ENCODE peak calls at places on chromosome 14, in ten cellular contexts. One of them, this sample, is unnamed.

GRCh38 chr14:99179506-99179905 is 92.5 kb downstream of the BCL11B start:
- DNase-seq in cardiac fibroblast: no peak
- DNase-seq in PC-3: no peak
- DNase-seq in left lung: peak; percentile 7
- DNase-seq in AG10803: no peak
- DNase-seq in mammary epithelial cell: no peak
- DNase-seq in pancreas: no peak
- DNase-seq in ovary: no peak
- DNase-seq in brain microvascular endothelial cell: no peak
- DNase-seq in choroid plexus epithelial cell: no peak
- DNase-seq in this sample: no peak

GRCh38 chr14:92093320-92093719 is 13.1 kb downstream of the ATXN3 start:
- DNase-seq in cardiac fibroblast: peak; percentile 10
- DNase-seq in PC-3: no peak
- DNase-seq in left lung: no peak
- DNase-seq in AG10803: no peak
- DNase-seq in mammary epithelial cell: no peak
- DNase-seq in pancreas: no peak
- DNase-seq in ovary: no peak
- DNase-seq in brain microvascular endothelial cell: no peak
- DNase-seq in choroid plexus epithelial cell: peak; percentile 3
- DNase-seq in this sample: no peak

GRCh38 chr14:99575043-99576023 is 28.7 kb downstream of the CCDC85C start:
- DNase-seq in cardiac fibroblast: no peak
- DNase-seq in PC-3: peak; percentile 92
- DNase-seq in left lung: peak; percentile 76
- DNase-seq in AG10803: peak; percentile 43
- DNase-seq in mammary epithelial cell: peak; percentile 26
- DNase-seq in pancreas: peak; percentile 88
- DNase-seq in ovary: peak; percentile 63
- DNase-seq in brain microvascular endothelial cell: no peak
- DNase-seq in choroid plexus epithelial cell: no peak
- DNase-seq in this sample: no peak

GRCh38 chr14:61211476-61212262 is 69.5 kb downstream of the TMEM30B start:
- DNase-seq in cardiac fibroblast: no peak
- DNase-seq in PC-3: no peak
- DNase-seq in left lung: no peak
- DNase-seq in AG10803: no peak
- DNase-seq in mammary epithelial cell: no peak
- DNase-seq in pancreas: no peak
- DNase-seq in ovary: no peak
- DNase-seq in brain microvascular endothelial cell: no peak
- DNase-seq in choroid plexus epithelial cell: no peak
- DNase-seq in this sample: no peak

GRCh38 chr14:42541535-42542001 is 934.9 kb downstream of the LRFN5 start:
- DNase-seq in cardiac fibroblast: peak; percentile 21
- DNase-seq in PC-3: peak; percentile 54
- DNase-seq in left lung: no peak
- DNase-seq in AG10803: no peak
- DNase-seq in mammary epithelial cell: no peak
- DNase-seq in pancreas: no peak
- DNase-seq in ovary: no peak
- DNase-seq in brain microvascular endothelial cell: no peak
- DNase-seq in choroid plexus epithelial cell: no peak
- DNase-seq in this sample: no peak

GRCh38 chr14:100982764-100983163 is 79.2 kb upstream of the RTL1 start:
- DNase-seq in cardiac fibroblast: no peak
- DNase-seq in PC-3: peak; percentile 80
- DNase-seq in left lung: no peak
- DNase-seq in AG10803: no peak
- DNase-seq in mammary epithelial cell: peak; percentile 57
- DNase-seq in pancreas: no peak
- DNase-seq in ovary: no peak
- DNase-seq in brain microvascular endothelial cell: no peak
- DNase-seq in choroid plexus epithelial cell: no peak
- DNase-seq in this sample: no peak

GRCh38 chr14:100802766-100803693 is 22.9 kb upstream of the MEG3 start:
- DNase-seq in cardiac fibroblast: no peak
- DNase-seq in PC-3: no peak
- DNase-seq in left lung: no peak
- DNase-seq in AG10803: no peak
- DNase-seq in mammary epithelial cell: no peak
- DNase-seq in pancreas: no peak
- DNase-seq in ovary: no peak
- DNase-seq in brain microvascular endothelial cell: no peak
- DNase-seq in choroid plexus epithelial cell: no peak
- DNase-seq in this sample: no peak

GRCh38 chr14:51597511-51597920 is 54.2 kb upstream of the FRMD6 start:
- DNase-seq in cardiac fibroblast: no peak
- DNase-seq in PC-3: no peak
- DNase-seq in left lung: no peak
- DNase-seq in AG10803: peak; percentile 93
- DNase-seq in mammary epithelial cell: no peak
- DNase-seq in pancreas: no peak
- DNase-seq in ovary: no peak
- DNase-seq in brain microvascular endothelial cell: no peak
- DNase-seq in choroid plexus epithelial cell: no peak
- DNase-seq in this sample: no peak

GRCh38 chr14:91884664-91885063 is 17.3 kb upstream of the TC2N start:
- DNase-seq in cardiac fibroblast: peak; percentile 68
- DNase-seq in PC-3: no peak
- DNase-seq in left lung: no peak
- DNase-seq in AG10803: no peak
- DNase-seq in mammary epithelial cell: no peak
- DNase-seq in pancreas: no peak
- DNase-seq in ovary: no peak
- DNase-seq in brain microvascular endothelial cell: no peak
- DNase-seq in choroid plexus epithelial cell: no peak
- DNase-seq in this sample: no peak

GRCh38 chr14:61475316-61475715 is 153.9 kb downstream of the PRKCH start:
- DNase-seq in cardiac fibroblast: peak; percentile 89
- DNase-seq in PC-3: peak; percentile 89
- DNase-seq in left lung: no peak
- DNase-seq in AG10803: peak; percentile 81
- DNase-seq in mammary epithelial cell: peak; percentile 62
- DNase-seq in pancreas: no peak
- DNase-seq in ovary: no peak
- DNase-seq in brain microvascular endothelial cell: peak; percentile 49
- DNase-seq in choroid plexus epithelial cell: peak; percentile 93
- DNase-seq in this sample: no peak

GRCh38 chr14:53663709-53664108 is 292.9 kb downstream of the BMP4 start:
- DNase-seq in cardiac fibroblast: peak; percentile 52
- DNase-seq in PC-3: peak; percentile 53
- DNase-seq in left lung: no peak
- DNase-seq in AG10803: peak; percentile 1
- DNase-seq in mammary epithelial cell: no peak
- DNase-seq in pancreas: no peak
- DNase-seq in ovary: no peak
- DNase-seq in brain microvascular endothelial cell: peak; percentile 18
- DNase-seq in choroid plexus epithelial cell: peak; percentile 7
- DNase-seq in this sample: no peak

DNA sequence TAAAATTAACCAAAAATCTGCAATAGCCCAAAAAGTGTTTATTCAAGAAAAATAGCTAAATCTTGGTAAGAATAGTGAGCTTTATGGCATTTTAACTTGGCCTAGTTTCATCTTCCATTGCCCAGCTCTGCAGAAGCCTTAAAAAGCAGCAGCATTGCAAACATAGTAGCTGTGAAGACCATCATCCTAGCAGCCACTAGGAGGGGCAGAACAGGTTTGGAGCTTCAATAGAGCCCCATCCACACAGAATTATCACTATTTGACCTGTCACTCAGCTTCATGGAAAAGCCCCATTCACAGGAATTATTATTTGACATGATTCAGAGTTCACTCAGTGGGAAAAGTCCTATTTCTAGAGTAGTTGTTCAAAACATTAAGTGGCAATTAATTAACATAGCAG is 7.3 kb downstream of the CLEC14A start:
- DNase-seq in cardiac fibroblast: no peak
- DNase-seq in PC-3: peak; percentile 25
- DNase-seq in left lung: no peak
- DNase-seq in AG10803: no peak
- DNase-seq in mammary epithelial cell: no peak
- DNase-seq in pancreas: no peak
- DNase-seq in ovary: no peak
- DNase-seq in brain microvascular endothelial cell: no peak
- DNase-seq in choroid plexus epithelial cell: peak; percentile 38
- DNase-seq in this sample: no peak
- TF ChIP-seq CTCF in cardiac fibroblast: peak; percentile 32
- TF ChIP-seq CTCF in PC-3: peak; percentile 42
- TF ChIP-seq CTCF in left lung: no peak
- TF ChIP-seq CTCF in AG10803: peak; percentile 34
- TF ChIP-seq CTCF in mammary epithelial cell: no peak
- TF ChIP-seq CTCF in pancreas: no peak
- TF ChIP-seq CTCF in ovary: no peak
- TF ChIP-seq CTCF in brain microvascular endothelial cell: peak; percentile 40
- TF ChIP-seq CTCF in choroid plexus epithelial cell: peak; percentile 61
- TF ChIP-seq CTCF in this sample: no peak

DNA sequence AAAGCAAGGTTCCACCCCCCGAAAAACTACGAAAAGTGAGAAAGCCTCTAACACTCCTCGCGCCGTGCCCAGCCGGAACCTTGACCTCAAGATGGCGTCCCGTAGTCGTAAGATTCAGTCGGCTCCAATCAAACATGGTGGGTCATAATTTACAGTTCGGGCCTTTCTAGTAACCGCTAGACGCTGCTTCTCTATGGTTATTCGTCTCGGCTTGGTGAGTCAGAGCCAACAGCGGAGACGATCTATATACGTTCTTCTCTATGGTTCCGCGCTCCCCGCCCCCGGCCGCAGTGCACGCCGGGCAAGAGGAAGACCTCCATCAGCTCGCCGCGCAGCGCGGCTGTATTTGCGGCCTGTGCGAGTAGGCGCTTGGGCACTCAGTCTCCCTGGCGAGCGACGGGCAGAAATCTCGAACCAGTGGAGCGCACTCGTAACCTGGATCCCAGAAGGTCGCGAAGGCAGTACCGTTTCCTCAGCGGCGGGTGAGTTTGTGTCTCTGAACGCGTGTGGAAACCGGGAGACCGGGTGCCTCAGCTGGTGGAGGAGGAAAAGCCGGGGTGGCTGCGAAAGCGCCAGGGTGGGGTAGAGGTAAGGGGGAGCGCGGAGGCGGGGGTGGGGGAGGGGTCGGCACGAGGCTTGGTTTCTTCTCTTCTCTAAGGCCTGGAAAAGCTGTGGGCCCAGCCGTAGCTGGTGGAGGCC is at the start of gene RBM25:
- DNase-seq in cardiac fibroblast: peak; percentile 99
- DNase-seq in PC-3: peak; percentile 99
- DNase-seq in left lung: peak; percentile 96
- DNase-seq in AG10803: peak; percentile 99
- DNase-seq in mammary epithelial cell: peak; percentile 98
- DNase-seq in pancreas: peak; percentile 97
- DNase-seq in ovary: peak; percentile 95
- DNase-seq in brain microvascular endothelial cell: peak; percentile 99
- DNase-seq in choroid plexus epithelial cell: peak; percentile 99
- DNase-seq in this sample: peak; percentile 89
- TF ChIP-seq CTCF in cardiac fibroblast: no peak
- TF ChIP-seq CTCF in PC-3: no peak
- TF ChIP-seq CTCF in left lung: no peak
- TF ChIP-seq CTCF in AG10803: no peak
- TF ChIP-seq CTCF in mammary epithelial cell: no peak
- TF ChIP-seq CTCF in pancreas: no peak
- TF ChIP-seq CTCF in ovary: peak; percentile 13
- TF ChIP-seq CTCF in brain microvascular endothelial cell: no peak
- TF ChIP-seq CTCF in choroid plexus epithelial cell: no peak
- TF ChIP-seq CTCF in this sample: no peak

DNA sequence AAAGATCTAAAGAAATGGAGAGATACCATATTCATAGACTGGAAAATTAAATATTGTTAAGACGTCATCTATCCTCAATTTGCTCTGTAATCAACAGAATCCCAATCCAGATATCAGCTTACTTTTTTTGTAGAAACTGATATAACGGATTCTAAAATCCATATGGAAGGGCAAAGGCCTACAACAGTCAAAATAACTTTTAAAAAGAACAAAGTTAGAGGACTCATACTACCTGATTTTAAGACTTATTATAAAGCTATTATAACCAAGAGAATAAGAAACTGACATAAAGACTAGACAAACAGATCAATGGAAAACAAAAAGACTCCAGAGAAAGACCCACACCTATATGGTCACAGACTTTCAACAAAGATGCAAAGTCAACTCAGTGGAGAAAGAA is 6.0 kb downstream of the DDX24 start:
- DNase-seq in cardiac fibroblast: no peak
- DNase-seq in PC-3: no peak
- DNase-seq in left lung: no peak
- DNase-seq in AG10803: no peak
- DNase-seq in mammary epithelial cell: no peak
- DNase-seq in pancreas: no peak
- DNase-seq in ovary: no peak
- DNase-seq in brain microvascular endothelial cell: no peak
- DNase-seq in choroid plexus epithelial cell: no peak
- DNase-seq in this sample: no peak
- TF ChIP-seq CTCF in cardiac fibroblast: no peak
- TF ChIP-seq CTCF in PC-3: no peak
- TF ChIP-seq CTCF in left lung: no peak
- TF ChIP-seq CTCF in AG10803: no peak
- TF ChIP-seq CTCF in mammary epithelial cell: no peak
- TF ChIP-seq CTCF in pancreas: no peak
- TF ChIP-seq CTCF in ovary: no peak
- TF ChIP-seq CTCF in brain microvascular endothelial cell: no peak
- TF ChIP-seq CTCF in choroid plexus epithelial cell: no peak
- TF ChIP-seq CTCF in this sample: no peak

GRCh38 chr14:74834682-74835392 is 41.1 kb downstream of the PROX2 start:
- DNase-seq in cardiac fibroblast: no peak
- DNase-seq in PC-3: no peak
- DNase-seq in left lung: no peak
- DNase-seq in AG10803: no peak
- DNase-seq in mammary epithelial cell: no peak
- DNase-seq in pancreas: no peak
- DNase-seq in ovary: no peak
- DNase-seq in brain microvascular endothelial cell: no peak
- DNase-seq in choroid plexus epithelial cell: peak; percentile 37
- DNase-seq in this sample: no peak

GRCh38 chr14:74836251-74836957 is 39.5 kb downstream of the PROX2 start:
- DNase-seq in cardiac fibroblast: no peak
- DNase-seq in PC-3: no peak
- DNase-seq in left lung: no peak
- DNase-seq in AG10803: no peak
- DNase-seq in mammary epithelial cell: no peak
- DNase-seq in pancreas: no peak
- DNase-seq in ovary: no peak
- DNase-seq in brain microvascular endothelial cell: no peak
- DNase-seq in choroid plexus epithelial cell: peak; percentile 62
- DNase-seq in this sample: no peak

GRCh38 chr14:74840603-74841030 is 35.3 kb downstream of the PROX2 start:
- DNase-seq in cardiac fibroblast: no peak
- DNase-seq in PC-3: no peak
- DNase-seq in left lung: no peak
- DNase-seq in AG10803: no peak
- DNase-seq in mammary epithelial cell: no peak
- DNase-seq in pancreas: no peak
- DNase-seq in ovary: no peak
- DNase-seq in brain microvascular endothelial cell: no peak
- DNase-seq in choroid plexus epithelial cell: no peak
- DNase-seq in this sample: no peak

GRCh38 chr14:74838141-74838540 is 37.8 kb downstream of the PROX2 start:
- DNase-seq in cardiac fibroblast: no peak
- DNase-seq in PC-3: no peak
- DNase-seq in left lung: no peak
- DNase-seq in AG10803: no peak
- DNase-seq in mammary epithelial cell: no peak
- DNase-seq in pancreas: no peak
- DNase-seq in ovary: no peak
- DNase-seq in brain microvascular endothelial cell: no peak
- DNase-seq in choroid plexus epithelial cell: peak; percentile 51
- DNase-seq in this sample: no peak

GRCh38 chr14:74835607-74836250 is 40.2 kb downstream of the PROX2 start:
- DNase-seq in cardiac fibroblast: no peak
- DNase-seq in PC-3: no peak
- DNase-seq in left lung: no peak
- DNase-seq in AG10803: no peak
- DNase-seq in mammary epithelial cell: no peak
- DNase-seq in pancreas: no peak
- DNase-seq in ovary: no peak
- DNase-seq in brain microvascular endothelial cell: no peak
- DNase-seq in choroid plexus epithelial cell: no peak
- DNase-seq in this sample: no peak
- TF ChIP-seq CTCF in cardiac fibroblast: no peak
- TF ChIP-seq CTCF in PC-3: no peak
- TF ChIP-seq CTCF in left lung: no peak
- TF ChIP-seq CTCF in AG10803: no peak
- TF ChIP-seq CTCF in mammary epithelial cell: no peak
- TF ChIP-seq CTCF in pancreas: no peak
- TF ChIP-seq CTCF in ovary: no peak
- TF ChIP-seq CTCF in brain microvascular endothelial cell: no peak
- TF ChIP-seq CTCF in choroid plexus epithelial cell: no peak
- TF ChIP-seq CTCF in this sample: no peak

This sample was measured in CD4-positive, alpha-beta T cell.